ENCODE peak calls at places on chromosomes 6 and 20, in nine cellular contexts. H is astrocyte; Q is fibroblast of lung; R is breast epithelium; O is AG20443; J is kidney glomerular epithelial cell; Z is hepatic stellate cell; D is activated naive CD8-positive, alpha-beta T cell treated with anti-CD3 and anti-CD28 coated beads, Interleukin-2, amount 50 U/mL, for 16 hours; X is H54. G is an unnamed sample.

GRCh38 chr6:10742251-10742650 is 5.4 kb upstream of the TMEM14B start:
- DNase-seq in Q (no peak), R (no peak), X (no peak), H (no peak), Z (no peak), O (no peak), J (no peak), D (no peak), G (no peak)

GRCh38 chr20:44582321-44583025 is at the start of gene PKIG:
- DNase-seq in D (no peak), X (no peak), Z (no peak), O (peak), H (peak), Q (peak), R (no peak), J (no peak), G (no peak)

GRCh38 chr6:16849280-16850210 is 88.3 kb upstream of the ATXN1 start:
- DNase-seq in D (no peak), Q (peak), R (no peak), J (peak), O (peak), Z (no peak), H (peak), X (no peak), G (peak)

GRCh38 chr6:53014034-53014433 is 18.9 kb upstream of the GSTA4 start:
- DNase-seq in J (no peak), R (no peak), Z (peak), D (no peak), X (no peak), Q (no peak), O (peak), H (no peak), G (no peak)

GRCh38 chr20:23445596-23446217 is 6.2 kb downstream of the CSTL1 start:
- DNase-seq in Q (peak), R (no peak), O (peak), Z (peak), X (peak), J (peak), D (no peak), H (peak), G (peak)

GRCh38 chr6:11190625-11191245 is 41.7 kb downstream of the NEDD9 start:
- DNase-seq in J (no peak), Q (no peak), R (no peak), D (no peak), H (no peak), X (no peak), O (no peak), Z (no peak), G (no peak)

GRCh38 chr6:132804251-132804650 is 5.8 kb upstream of the SLC18B1 start:
- DNase-seq in J (no peak), H (no peak), R (no peak), X (no peak), O (no peak), Q (no peak), Z (no peak), D (no peak), G (no peak)

GRCh38 chr6:125810435-125810834 is 19.7 kb downstream of the NCOA7 start:
- DNase-seq in X (no peak), J (peak), R (no peak), H (no peak), Q (no peak), O (no peak), Z (no peak), D (no peak), G (no peak)

GRCh38 chr6:152380993-152381898 is 255.9 kb downstream of the SYNE1 start:
- DNase-seq in Q (peak), R (peak), X (peak), H (peak), J (peak), Z (peak), D (no peak), O (peak), G (peak)